ENCODE peak calls at places on chromosomes 5 and 9, in six cellular contexts. I, T, A, H, K and Q are unnamed samples.
A peak's percentile ranks its signal among the peaks of the same experiment; 100 is the strongest.

GRCh38 chr9:29861803-29862202 is 2288.5 kb upstream of the C9orf72 start:
- DNase-seq in K (no peak), I (no peak), T (no peak), H (no peak), A (no peak), Q (no peak)

GRCh38 chr9:70405808-70406445 is 8.5 kb downstream of the KLF9 start:
- DNase-seq in I (no peak), T (no peak), H (no peak), K (no peak), A (no peak), Q (no peak)

GRCh38 chr5:111892949-111893348 is 136.0 kb upstream of the NREP start:
- DNase-seq in K (no peak), H (no peak), A (no peak), I (no peak), T (no peak), Q (no peak)

GRCh38 chr5:3825888-3826465 is 230.3 kb downstream of the IRX1 start:
- DNase-seq in K (no peak), A (no peak), I (no peak), T (no peak), H (no peak), Q (peak; percentile 8)

GRCh38 chr5:73823508-73823925 is 197.5 kb downstream of the ARHGEF28 start:
- DNase-seq in H (no peak), T (no peak), I (no peak), K (no peak), A (no peak), Q (no peak)

GRCh38 chr5:132222649-132223038 is 5.0 kb downstream of the P4HA2 start:
- DNase-seq in K (no peak), I (no peak), A (no peak), H (no peak), T (no peak), Q (no peak)

GRCh38 chr5:134524826-134525686 is at the start of gene JADE2:
- DNase-seq in H (peak; percentile 78), I (peak; percentile 86), K (peak; percentile 83), A (peak; percentile 78), T (no peak), Q (no peak)

GRCh38 chr5:93790401-93790800 is 49.0 kb upstream of the POU5F2 start:
- DNase-seq in I (no peak), T (no peak), A (no peak), H (no peak), K (no peak), Q (no peak)

GRCh38 chr9:969310-969692 is 7.2 kb upstream of the DMRT3 start:
- DNase-seq in T (no peak), A (no peak), I (no peak), K (no peak), H (no peak), Q (no peak)

GRCh38 chr5:89437450-89438435 is 554.8 kb upstream of the MEF2C start:
- DNase-seq in A (no peak), T (no peak), K (no peak), I (no peak), H (no peak), Q (no peak)

GRCh38 chr5:106262395-106262794 is 1408.3 kb downstream of the EFNA5 start:
- DNase-seq in T (no peak), K (no peak), I (no peak), A (no peak), H (no peak), Q (no peak)

GRCh38 chr5:109866051-109866450 is 176.3 kb downstream of the MAN2A1 start:
- DNase-seq in T (no peak), H (no peak), K (no peak), I (no peak), A (no peak), Q (no peak)

GRCh38 chr5:61626639-61627282 is 294.7 kb downstream of the ZSWIM6 start:
- DNase-seq in I (no peak), H (no peak), K (no peak), T (no peak), A (no peak), Q (peak; percentile 55)

GRCh38 chr5:104942735-104943134 is 1380.1 kb upstream of the NUDT12 start:
- DNase-seq in A (no peak), K (no peak), T (no peak), I (no peak), H (no peak), Q (no peak)

GRCh38 chr5:127561254-127561653 is 43.8 kb downstream of the PRRC1 start:
- DNase-seq in K (no peak), H (no peak), T (no peak), I (no peak), A (no peak), Q (no peak)